ENCODE peak calls at places on chromosomes 4 and X, in eight cellular contexts. One of them, this sample, is unnamed.

GRCh38 chrX:29952016-29952415 is 263.3 kb upstream of the MAGEB2 start:
- DNase-seq in choroid plexus epithelial cell: peak; percentile 43
- DNase-seq in heart right ventricle: no peak
- DNase-seq in fibroblast of lung: peak; percentile 2
- DNase-seq in BE2C: no peak
- DNase-seq in IMR-90: peak; percentile 5
- DNase-seq in cardiac muscle cell: no peak
- DNase-seq in adrenal gland: no peak
- DNase-seq in this sample: no peak

GRCh38 chr4:31045724-31046318 is 325.7 kb downstream of the PCDH7 start:
- DNase-seq in IMR-90: peak; percentile 24
- DNase-seq in adrenal gland: no peak
- DNase-seq in cardiac muscle cell: peak; percentile 13
- DNase-seq in fibroblast of lung: peak; percentile 47
- DNase-seq in choroid plexus epithelial cell: peak; percentile 62
- DNase-seq in heart right ventricle: no peak
- DNase-seq in BE2C: peak; percentile 16
- DNase-seq in this sample: peak; percentile 22

GRCh38 chrX:34555481-34555880 is 101.6 kb downstream of the TMEM47 start:
- DNase-seq in IMR-90: no peak
- DNase-seq in choroid plexus epithelial cell: no peak
- DNase-seq in cardiac muscle cell: no peak
- DNase-seq in adrenal gland: no peak
- DNase-seq in BE2C: no peak
- DNase-seq in heart right ventricle: no peak
- DNase-seq in fibroblast of lung: no peak
- DNase-seq in this sample: no peak

GRCh38 chrX:41541381-41541780 is 94.2 kb downstream of the NYX start:
- DNase-seq in BE2C: no peak
- DNase-seq in choroid plexus epithelial cell: no peak
- DNase-seq in adrenal gland: no peak
- DNase-seq in heart right ventricle: no peak
- DNase-seq in cardiac muscle cell: no peak
- DNase-seq in fibroblast of lung: peak; percentile 25
- DNase-seq in IMR-90: peak; percentile 44
- DNase-seq in this sample: no peak

GRCh38 chrX:17655232-17656034 is 81.9 kb upstream of the SCML1 start:
- DNase-seq in heart right ventricle: no peak
- DNase-seq in BE2C: no peak
- DNase-seq in IMR-90: peak; percentile 4
- DNase-seq in adrenal gland: no peak
- DNase-seq in cardiac muscle cell: peak; percentile 56
- DNase-seq in choroid plexus epithelial cell: no peak
- DNase-seq in fibroblast of lung: peak; percentile 15
- DNase-seq in this sample: peak; percentile 21

GRCh38 chrX:1435241-1435900 is 17.3 kb downstream of the ASMTL start:
- DNase-seq in choroid plexus epithelial cell: no peak
- DNase-seq in BE2C: no peak
- DNase-seq in cardiac muscle cell: no peak
- DNase-seq in adrenal gland: peak; percentile 9
- DNase-seq in heart right ventricle: no peak
- DNase-seq in IMR-90: no peak
- DNase-seq in fibroblast of lung: no peak
- DNase-seq in this sample: no peak

GRCh38 chr4:186475202-186475601 is 80.2 kb downstream of the MTNR1A start:
- DNase-seq in BE2C: no peak
- DNase-seq in choroid plexus epithelial cell: no peak
- DNase-seq in IMR-90: no peak
- DNase-seq in cardiac muscle cell: no peak
- DNase-seq in heart right ventricle: no peak
- DNase-seq in adrenal gland: no peak
- DNase-seq in fibroblast of lung: no peak
- DNase-seq in this sample: no peak

GRCh38 chr4:970854-971520 is 2.4 kb downstream of the DGKQ start:
- DNase-seq in adrenal gland: no peak
- DNase-seq in heart right ventricle: no peak
- DNase-seq in fibroblast of lung: no peak
- DNase-seq in BE2C: no peak
- DNase-seq in cardiac muscle cell: no peak
- DNase-seq in IMR-90: no peak
- DNase-seq in choroid plexus epithelial cell: no peak
- DNase-seq in this sample: no peak

GRCh38 chr4:159284733-159285132 is 181.9 kb downstream of the RAPGEF2 start:
- DNase-seq in choroid plexus epithelial cell: no peak
- DNase-seq in heart right ventricle: no peak
- DNase-seq in cardiac muscle cell: no peak
- DNase-seq in IMR-90: no peak
- DNase-seq in fibroblast of lung: no peak
- DNase-seq in BE2C: no peak
- DNase-seq in adrenal gland: no peak
- DNase-seq in this sample: no peak

GRCh38 chr4:124177647-124178425 is 534.7 kb downstream of the ANKRD50 start:
- DNase-seq in BE2C: no peak
- DNase-seq in choroid plexus epithelial cell: peak; percentile 76
- DNase-seq in adrenal gland: no peak
- DNase-seq in heart right ventricle: no peak
- DNase-seq in cardiac muscle cell: no peak
- DNase-seq in IMR-90: peak; percentile 91
- DNase-seq in fibroblast of lung: peak; percentile 82
- DNase-seq in this sample: peak; percentile 72

GRCh38 chr4:129806986-129807385 is 711.0 kb downstream of the C4orf33 start:
- DNase-seq in IMR-90: no peak
- DNase-seq in fibroblast of lung: no peak
- DNase-seq in adrenal gland: no peak
- DNase-seq in cardiac muscle cell: no peak
- DNase-seq in heart right ventricle: no peak
- DNase-seq in choroid plexus epithelial cell: no peak
- DNase-seq in BE2C: no peak
- DNase-seq in this sample: no peak

GRCh38 chrX:48789366-48790220 is 3.2 kb downstream of the GATA1 start:
- DNase-seq in IMR-90: no peak
- DNase-seq in BE2C: no peak
- DNase-seq in cardiac muscle cell: no peak
- DNase-seq in fibroblast of lung: no peak
- DNase-seq in heart right ventricle: no peak
- DNase-seq in adrenal gland: no peak
- DNase-seq in choroid plexus epithelial cell: no peak
- DNase-seq in this sample: no peak

GRCh38 chrX:109268340-109268739 is 213.5 kb downstream of the GUCY2F start:
- DNase-seq in heart right ventricle: no peak
- DNase-seq in fibroblast of lung: no peak
- DNase-seq in BE2C: no peak
- DNase-seq in choroid plexus epithelial cell: no peak
- DNase-seq in IMR-90: no peak
- DNase-seq in adrenal gland: no peak
- DNase-seq in cardiac muscle cell: no peak
- DNase-seq in this sample: no peak

GRCh38 chrX:147911192-147912022 is at the start of gene FMR1:
- DNase-seq in BE2C: peak; percentile 92
- DNase-seq in IMR-90: peak; percentile 86
- DNase-seq in adrenal gland: peak; percentile 94
- DNase-seq in heart right ventricle: peak; percentile 91
- DNase-seq in choroid plexus epithelial cell: peak; percentile 94
- DNase-seq in fibroblast of lung: peak; percentile 91
- DNase-seq in cardiac muscle cell: peak; percentile 94
- DNase-seq in this sample: peak; percentile 93

GRCh38 chr4:133920236-133920635 is 281.4 kb downstream of the PABPC4L start:
- DNase-seq in fibroblast of lung: no peak
- DNase-seq in cardiac muscle cell: no peak
- DNase-seq in BE2C: no peak
- DNase-seq in IMR-90: no peak
- DNase-seq in heart right ventricle: no peak
- DNase-seq in adrenal gland: no peak
- DNase-seq in choroid plexus epithelial cell: no peak
- DNase-seq in this sample: no peak

DNA sequence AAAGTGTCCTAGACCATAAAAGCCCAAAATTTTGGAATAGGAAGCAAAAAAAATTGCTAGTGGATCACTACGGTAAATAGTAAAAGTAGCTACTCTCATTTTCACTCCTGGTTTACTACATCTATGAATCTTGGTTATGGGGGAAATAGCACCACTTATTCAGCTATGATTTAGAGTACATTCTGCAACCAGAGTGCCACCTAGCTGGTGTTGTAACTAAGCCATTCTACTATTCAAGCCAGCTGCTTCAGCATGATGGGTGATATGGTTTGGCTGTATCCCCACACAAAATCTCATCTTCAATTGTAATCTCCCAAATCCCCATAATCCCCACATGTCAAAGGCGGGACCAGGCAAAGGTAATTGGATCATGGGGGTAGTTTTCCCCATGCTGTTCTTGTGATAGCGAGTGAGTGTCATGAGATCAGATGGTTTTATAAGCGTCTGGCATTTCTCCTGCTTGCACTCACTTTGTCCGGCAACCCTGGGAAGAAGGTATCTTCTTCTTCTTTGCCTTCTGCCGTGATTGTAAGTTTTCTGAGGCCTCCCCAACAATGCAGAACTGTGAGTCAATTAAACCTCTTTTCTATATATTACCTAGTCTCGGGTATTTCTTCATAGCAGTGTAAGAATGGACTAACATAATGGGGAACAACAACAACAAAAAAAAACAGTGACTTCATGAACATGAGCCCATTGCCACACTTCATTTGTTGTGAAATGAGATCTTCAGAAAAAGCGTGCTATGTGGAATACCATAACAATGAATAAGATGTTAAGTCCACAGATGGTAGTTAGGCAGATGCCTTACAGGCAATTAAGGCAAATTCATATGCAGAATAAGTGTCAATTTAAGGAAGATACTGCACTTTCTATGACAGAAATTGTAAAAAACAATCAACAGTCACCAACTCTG is 280.1 kb downstream of the PABPC4L start:
- DNase-seq in IMR-90: peak; percentile 34
- DNase-seq in BE2C: peak; percentile 11
- DNase-seq in choroid plexus epithelial cell: peak; percentile 68
- DNase-seq in fibroblast of lung: peak; percentile 58
- DNase-seq in cardiac muscle cell: peak; percentile 6
- DNase-seq in heart right ventricle: no peak
- DNase-seq in adrenal gland: no peak
- DNase-seq in this sample: peak; percentile 8
- TF ChIP-seq CTCF in IMR-90: peak; percentile 46
- TF ChIP-seq CTCF in BE2C: peak; percentile 56
- TF ChIP-seq CTCF in choroid plexus epithelial cell: peak; percentile 58
- TF ChIP-seq CTCF in fibroblast of lung: peak; percentile 47
- TF ChIP-seq CTCF in cardiac muscle cell: peak; percentile 35
- TF ChIP-seq CTCF in heart right ventricle: no peak
- TF ChIP-seq CTCF in adrenal gland: no peak
- TF ChIP-seq CTCF in this sample: peak; percentile 8

GRCh38 chr4:46073778-46074177 is 50.1 kb downstream of the GABRG1 start:
- DNase-seq in heart right ventricle: no peak
- DNase-seq in cardiac muscle cell: no peak
- DNase-seq in BE2C: no peak
- DNase-seq in adrenal gland: no peak
- DNase-seq in IMR-90: no peak
- DNase-seq in choroid plexus epithelial cell: no peak
- DNase-seq in fibroblast of lung: no peak
- DNase-seq in this sample: no peak
- H3K4me3 ChIP-seq in heart right ventricle: no peak overlapping the region
- H3K4me3 ChIP-seq in cardiac muscle cell: no peak overlapping the region
- H3K4me3 ChIP-seq in BE2C: no peak overlapping the region
- H3K4me3 ChIP-seq in adrenal gland: no peak overlapping the region
- H3K4me3 ChIP-seq in IMR-90: no peak overlapping the region
- H3K4me3 ChIP-seq in choroid plexus epithelial cell: no peak overlapping the region
- H3K4me3 ChIP-seq in fibroblast of lung: no peak overlapping the region
- H3K4me3 ChIP-seq in this sample: no peak overlapping the region

DNA sequence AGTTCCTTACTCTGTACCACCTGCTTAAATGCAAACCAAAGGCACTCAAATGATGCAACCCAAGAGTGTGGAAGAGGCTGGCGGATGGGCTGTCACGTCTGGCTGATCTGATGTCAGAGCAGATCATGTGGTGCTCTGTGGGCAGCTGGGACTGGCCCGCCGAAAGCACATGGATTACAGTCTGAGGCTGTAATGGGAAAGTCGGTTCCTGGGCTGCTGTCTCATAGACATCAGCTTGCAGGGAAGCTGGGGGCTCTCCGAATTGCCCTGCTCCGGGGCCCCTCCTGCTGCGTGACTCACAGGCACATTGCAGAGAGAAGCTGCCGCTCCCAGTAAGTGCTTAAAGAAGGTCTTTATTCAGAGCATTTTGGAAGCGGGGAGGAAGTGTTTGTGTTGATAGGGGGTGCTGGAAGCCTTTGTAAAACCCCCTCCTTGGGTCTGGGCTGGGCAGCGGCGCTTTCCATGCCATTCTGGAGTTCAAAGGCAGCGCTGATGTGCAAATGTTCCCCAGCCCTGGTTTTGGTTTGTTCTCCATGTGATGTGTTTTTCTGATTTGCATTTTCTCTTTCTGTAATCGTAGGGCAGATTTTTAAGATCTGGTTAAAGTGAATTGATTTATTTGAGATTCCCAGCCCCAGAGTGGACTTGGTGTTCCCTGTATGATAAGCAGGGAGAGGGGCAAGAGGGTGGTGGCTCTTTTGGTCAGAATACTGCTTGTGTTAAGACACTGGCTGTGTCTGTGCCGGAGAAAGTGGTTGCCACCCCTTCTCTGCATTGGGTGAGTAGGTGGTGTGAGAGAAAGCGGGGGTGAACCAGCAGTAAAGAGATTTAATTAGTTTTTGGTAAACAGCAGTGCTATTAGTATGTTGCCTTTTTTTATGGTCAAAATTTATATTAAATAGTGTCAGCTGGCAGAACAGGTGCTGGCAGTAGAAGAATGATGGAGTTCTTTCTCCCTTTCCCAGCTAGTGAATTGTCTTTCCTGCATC is 181.3 kb downstream of the LARP7 start:
- DNase-seq in IMR-90: peak; percentile 81
- DNase-seq in cardiac muscle cell: peak; percentile 77
- DNase-seq in fibroblast of lung: peak; percentile 93
- DNase-seq in choroid plexus epithelial cell: peak; percentile 94
- DNase-seq in BE2C: peak; percentile 90
- DNase-seq in adrenal gland: peak; percentile 66
- DNase-seq in heart right ventricle: peak; percentile 38
- DNase-seq in this sample: peak; percentile 92
- TF ChIP-seq CTCF in IMR-90: no peak
- TF ChIP-seq CTCF in cardiac muscle cell: no peak
- TF ChIP-seq CTCF in fibroblast of lung: no peak
- TF ChIP-seq CTCF in choroid plexus epithelial cell: no peak
- TF ChIP-seq CTCF in BE2C: no peak
- TF ChIP-seq CTCF in adrenal gland: no peak
- TF ChIP-seq CTCF in heart right ventricle: no peak
- TF ChIP-seq CTCF in this sample: no peak

DNA sequence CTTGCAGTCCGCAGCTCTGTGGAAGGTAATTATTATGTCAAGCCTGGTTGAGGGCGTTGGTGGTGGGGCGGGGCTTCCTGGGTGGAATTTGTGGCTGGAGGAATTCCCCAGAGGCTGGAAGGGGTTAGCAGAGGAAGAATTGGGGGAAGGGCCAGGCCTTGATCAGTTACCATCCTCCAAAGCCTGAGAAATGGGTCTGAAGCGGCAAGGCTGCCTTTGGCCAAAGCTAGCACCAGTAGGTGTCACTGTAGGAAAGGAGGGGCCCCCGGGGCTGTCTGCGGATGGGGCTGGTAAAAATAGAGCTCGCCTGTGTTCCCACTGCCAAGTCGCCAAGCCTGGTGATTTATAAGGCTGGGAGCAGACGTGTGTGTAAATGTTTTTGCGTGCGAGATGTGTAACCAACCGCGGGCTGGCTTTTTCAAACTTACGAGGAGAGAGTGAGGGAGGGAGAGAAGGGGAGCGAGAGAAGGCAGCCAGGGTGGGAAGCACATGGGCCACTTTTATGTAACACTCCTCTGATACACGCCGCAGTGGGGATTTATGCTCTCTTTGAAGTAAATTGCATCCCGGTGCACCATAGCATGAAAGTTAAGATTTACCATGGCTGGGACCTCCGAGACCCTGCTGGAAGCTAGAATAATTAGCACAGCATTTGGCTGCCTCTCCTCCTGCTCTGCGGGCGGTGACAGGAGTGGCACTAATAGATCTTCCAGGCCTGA is 366.9 kb downstream of the BCOR start:
- DNase-seq in fibroblast of lung: peak; percentile 89
- DNase-seq in choroid plexus epithelial cell: peak; percentile 75
- DNase-seq in IMR-90: peak; percentile 88
- DNase-seq in cardiac muscle cell: peak; percentile 71
- DNase-seq in BE2C: peak; percentile 79
- DNase-seq in heart right ventricle: peak; percentile 67
- DNase-seq in adrenal gland: peak; percentile 76
- DNase-seq in this sample: peak; percentile 64
- H3K4me3 ChIP-seq in fibroblast of lung: no peak overlapping the region
- H3K4me3 ChIP-seq in choroid plexus epithelial cell: no peak overlapping the region
- H3K4me3 ChIP-seq in IMR-90: no peak overlapping the region
- H3K4me3 ChIP-seq in cardiac muscle cell: no peak overlapping the region
- H3K4me3 ChIP-seq in BE2C: no peak overlapping the region
- H3K4me3 ChIP-seq in heart right ventricle: no peak overlapping the region
- H3K4me3 ChIP-seq in adrenal gland: no peak overlapping the region
- H3K4me3 ChIP-seq in this sample: no peak overlapping the region

This sample was measured in foreskin fibroblast.